ENCODE peak calls at places on chromosomes 16 and 17, in six cellular contexts. V, M, O, R, I and J are unnamed samples.

GRCh38 chr17:2851615-2852014 is 55.4 kb downstream of the RAP1GAP2 start:
- DNase-seq in V (no peak), M (no peak), O (no peak), R (no peak), I (no peak), J (no peak)

GRCh38 chr17:17433260-17433659 is 43.5 kb upstream of the MED9 start:
- DNase-seq in V (peak), M (no peak), O (no peak), R (peak), I (no peak), J (peak)

GRCh38 chr17:40450175-40450574 is 6.9 kb downstream of the IGFBP4 start:
- DNase-seq in V (peak), M (no peak), O (no peak), R (peak), I (peak), J (no peak)

GRCh38 chr17:58966208-58966607 is 140.5 kb downstream of the TRIM37 start:
- DNase-seq in V (no peak), M (no peak), O (no peak), R (no peak), I (no peak), J (no peak)

GRCh38 chr17:61536417-61536955 is 54.5 kb downstream of the NACA2 start:
- DNase-seq in V (no peak), M (no peak), O (no peak), R (peak), I (no peak), J (no peak)

GRCh38 chr16:2753523-2754020 is 1.1 kb downstream of the SRRM2 start:
- DNase-seq in V (peak), M (no peak), O (no peak), R (no peak), I (no peak), J (no peak)

GRCh38 chr16:15041260-15042011 is 14.4 kb downstream of the NTAN1 start:
- DNase-seq in V (peak), M (peak), O (peak), R (peak), I (peak), J (peak)

GRCh38 chr17:82000803-82001649 is 21.7 kb downstream of the CENPX start:
- DNase-seq in V (no peak), M (no peak), O (no peak), R (no peak), I (no peak), J (no peak)

GRCh38 chr17:32285770-32286517 is 20.3 kb downstream of the RHBDL3 start:
- DNase-seq in V (no peak), M (no peak), O (no peak), R (no peak), I (no peak), J (no peak)

GRCh38 chr16:3509470-3509928 is 8.7 kb downstream of the CLUAP1 start:
- DNase-seq in V (no peak), M (no peak), O (peak), R (no peak), I (no peak), J (no peak)

GRCh38 chr16:68283840-68284595 is 19.7 kb downstream of the SLC7A6 start:
- DNase-seq in V (no peak), M (peak), O (no peak), R (no peak), I (no peak), J (no peak)

GRCh38 chr17:2102931-2103398 is 48.1 kb downstream of the HIC1 start:
- DNase-seq in V (peak), M (no peak), O (peak), R (peak), I (no peak), J (no peak)

GRCh38 chr16:77946834-77947233 is 75.5 kb upstream of the CLEC3A start:
- DNase-seq in V (peak), M (no peak), O (no peak), R (peak), I (no peak), J (no peak)

GRCh38 chr16:84947022-84947421 is 64.3 kb downstream of the ZDHHC7 start:
- DNase-seq in V (no peak), M (no peak), O (peak), R (no peak), I (no peak), J (no peak)

GRCh38 chr17:78550464-78550863 is 26.7 kb downstream of the DNAH17 start:
- DNase-seq in V (no peak), M (no peak), O (no peak), R (no peak), I (no peak), J (no peak)

GRCh38 chr17:37659887-37660286 is 16.6 kb upstream of the DDX52 start:
- DNase-seq in V (no peak), M (no peak), O (no peak), R (no peak), I (no peak), J (no peak)

GRCh38 chr16:30061195-30061554 is 4.4 kb upstream of the ALDOA start:
- DNase-seq in V (no peak), M (no peak), O (no peak), R (no peak), I (no peak), J (no peak)

GRCh38 chr16:27564226-27564625 is 14.3 kb downstream of the KATNIP start:
- DNase-seq in V (no peak), M (no peak), O (peak), R (no peak), I (no peak), J (no peak)

GRCh38 chr16:75292691-75293090 is 41.3 kb upstream of the BCAR1 start:
- DNase-seq in V (no peak), M (no peak), O (no peak), R (no peak), I (no peak), J (no peak)

GRCh38 chr17:28047806-28048205 is 5.3 kb downstream of the NLK start:
- DNase-seq in V (no peak), M (no peak), O (no peak), R (no peak), I (no peak), J (no peak)

GRCh38 chr16:87854053-87854906 is 15.0 kb downstream of the SLC7A5 start:
- DNase-seq in V (no peak), M (no peak), O (no peak), R (no peak), I (no peak), J (no peak)

GRCh38 chr17:9238340-9239259 is 217.3 kb downstream of the NTN1 start:
- DNase-seq in V (no peak), M (no peak), O (peak), R (no peak), I (no peak), J (no peak)

GRCh38 chr17:12472613-12473173 is 193.0 kb upstream of the MYOCD start:
- DNase-seq in V (no peak), M (no peak), O (peak), R (peak), I (no peak), J (no peak)

GRCh38 chr17:45098869-45099616 is 33.3 kb downstream of the PLCD3 start:
- DNase-seq in V (peak), M (peak), O (peak), R (peak), I (peak), J (no peak)

GRCh38 chr17:73506470-73507435 is 137.5 kb downstream of the SDK2 start:
- DNase-seq in V (no peak), M (no peak), O (no peak), R (no peak), I (no peak), J (no peak)
- TF ChIP-seq CTCF in V (no peak), M (no peak), O (no peak), R (no peak), I (no peak), J (no peak)

DNA sequence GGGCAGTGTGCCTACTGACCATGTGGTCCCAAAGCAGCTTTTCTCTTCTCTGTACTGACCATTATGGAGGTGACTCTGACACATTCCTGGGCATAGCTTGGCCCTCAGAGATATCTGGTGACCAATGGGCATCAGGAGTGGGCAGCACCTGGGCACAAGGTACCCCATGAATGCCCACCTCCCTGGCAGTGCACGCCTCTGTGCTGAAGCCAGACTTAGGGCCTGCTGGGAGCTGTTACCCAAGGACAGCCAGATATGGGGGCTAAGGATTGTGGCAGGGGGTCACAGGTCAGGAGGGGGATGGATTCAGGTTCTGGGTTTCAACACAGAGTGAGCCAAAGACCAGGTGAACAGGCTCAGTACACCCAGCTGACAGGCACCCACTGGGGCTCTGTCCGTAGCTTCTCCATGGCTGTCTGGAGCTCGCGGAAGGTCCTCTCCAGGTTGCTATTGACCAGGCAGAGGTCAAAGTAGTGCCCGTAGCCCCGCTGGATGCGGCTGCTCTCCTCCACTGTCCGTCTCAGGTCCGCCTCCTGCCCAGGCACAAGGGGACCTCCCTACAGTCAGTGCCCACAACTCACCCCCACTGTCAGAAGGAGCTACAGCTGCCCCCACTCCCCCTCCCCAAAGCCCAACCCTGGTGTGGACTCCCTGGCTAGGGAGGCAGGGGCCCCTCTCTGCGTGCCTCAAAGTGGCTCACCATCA is 29.7 kb downstream of the MPP2 start:
- DNase-seq in V (no peak), M (no peak), O (no peak), R (no peak), I (no peak), J (no peak)
- H3K4me3 ChIP-seq in V (no peak), M (no peak), O (no peak), R (no peak), I (no peak), J (no peak)

GRCh38 chr17:76584427-76585047 is 1.1 kb downstream of the ST6GALNAC2 start:
- DNase-seq in V (no peak), M (no peak), O (peak), R (no peak), I (no peak), J (no peak)

GRCh38 chr17:76585048-76585648 is 512 bp downstream of the ST6GALNAC2 start:
- DNase-seq in V (no peak), M (no peak), O (peak), R (no peak), I (peak), J (no peak)

GRCh38 chr17:76586741-76587487 is 1.3 kb upstream of the ST6GALNAC2 start:
- DNase-seq in V (no peak), M (no peak), O (no peak), R (no peak), I (no peak), J (no peak)

GRCh38 chr17:76588182-76588581 is 2.5 kb upstream of the ST6GALNAC2 start:
- DNase-seq in V (no peak), M (no peak), O (no peak), R (no peak), I (no peak), J (no peak)

GRCh38 chr17:76585649-76586593 is at the start of gene ST6GALNAC2:
- DNase-seq in V (peak), M (peak), O (peak), R (no peak), I (peak), J (no peak)
- TF ChIP-seq CTCF in V (peak), M (peak), O (no peak), R (peak), I (peak), J (peak)

GRCh38 chr16:17134586-17134985 is 336.2 kb downstream of the XYLT1 start:
- DNase-seq in V (no peak), M (no peak), O (no peak), R (no peak), I (no peak), J (no peak)

GRCh38 chr16:17133851-17134250 is 336.9 kb downstream of the XYLT1 start:
- DNase-seq in V (no peak), M (no peak), O (no peak), R (no peak), I (no peak), J (no peak)

GRCh38 chr16:17129971-17130370 is 340.8 kb downstream of the XYLT1 start:
- DNase-seq in V (no peak), M (no peak), O (no peak), R (no peak), I (no peak), J (no peak)

GRCh38 chr16:17131351-17131750 is 339.4 kb downstream of the XYLT1 start:
- DNase-seq in V (no peak), M (no peak), O (no peak), R (no peak), I (no peak), J (no peak)

DNA sequence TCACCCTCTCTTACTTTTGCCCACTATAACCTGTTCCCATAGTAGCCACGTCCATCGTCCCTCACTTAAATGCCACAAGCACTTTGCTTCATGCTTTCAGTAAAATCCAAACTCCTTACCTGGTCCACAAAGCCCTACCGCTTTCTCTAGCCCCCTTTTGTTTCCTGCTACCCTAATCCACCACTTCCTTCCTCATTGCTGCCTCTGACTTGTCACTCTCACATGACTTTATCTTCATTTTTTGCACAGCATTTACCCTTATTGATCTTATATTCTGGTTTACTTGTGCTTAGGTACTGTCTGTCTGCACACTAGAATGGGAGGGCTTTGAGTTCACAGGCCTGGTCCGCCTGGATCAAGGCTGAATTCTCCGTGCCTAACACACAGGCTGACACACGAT is 340.0 kb downstream of the XYLT1 start:
- DNase-seq in V (no peak), M (no peak), O (no peak), R (no peak), I (no peak), J (no peak)
- H3K4me3 ChIP-seq in V (no peak), M (no peak), O (no peak), R (no peak), I (no peak), J (no peak)

GRCh38 chr16:31265329-31266245 is 5.8 kb downstream of the ITGAM start:
- DNase-seq in V (no peak), M (no peak), O (peak), R (peak), I (peak), J (peak)
- TF ChIP-seq CTCF in V (no peak), M (no peak), O (no peak), R (no peak), I (no peak), J (peak)